ENCODE peak calls at places on chromosome 10, in six cellular contexts. B is H9, H is tibial artery, K is colonic mucosa, V is IMR-90, M is K562. W is an unnamed sample.

GRCh38 chr10:75430000-75430763 is 1.2 kb upstream of the LRMDA start:
- DNase-seq in B (no peak), H (peak; percentile 61), K (peak; percentile 73), V (no peak), M (peak; percentile 39), W (peak; percentile 70)

GRCh38 chr10:11672836-11673235 is 61.4 kb upstream of the USP6NL start:
- DNase-seq in B (no peak), H (no peak), K (no peak), V (no peak), M (no peak), W (no peak)

GRCh38 chr10:12605580-12606405 is 256.4 kb downstream of the CAMK1D start:
- DNase-seq in B (no peak), H (peak; percentile 83), K (peak; percentile 94), V (peak; percentile 60), M (no peak), W (no peak)

GRCh38 chr10:10094700-10095099 is 923.0 kb upstream of the CELF2 start:
- DNase-seq in B (no peak), H (no peak), K (no peak), V (peak; percentile 9), M (no peak), W (no peak)

GRCh38 chr10:102555781-102556328 is 52.1 kb downstream of the SUFU start:
- DNase-seq in B (no peak), H (no peak), K (no peak), V (peak; percentile 88), M (no peak), W (no peak)

GRCh38 chr10:116026315-116026714 is 246.7 kb downstream of the GFRA1 start:
- DNase-seq in B (peak; percentile 43), H (no peak), K (no peak), V (no peak), M (no peak), W (no peak)

GRCh38 chr10:21527634-21528451 is 2.4 kb upstream of the SKIDA1 start:
- DNase-seq in B (no peak), H (no peak), K (no peak), V (peak; percentile 57), M (no peak), W (no peak)

GRCh38 chr10:23439452-23439919 is 611 bp downstream of the OTUD1 start:
- DNase-seq in B (peak; percentile 33), H (no peak), K (no peak), V (no peak), M (peak; percentile 42), W (peak; percentile 8)

GRCh38 chr10:84908491-84908890 is 580.1 kb downstream of the CCSER2 start:
- DNase-seq in B (no peak), H (no peak), K (no peak), V (no peak), M (no peak), W (no peak)

GRCh38 chr10:5945561-5946418 is 31.6 kb downstream of the IL15RA start:
- DNase-seq in B (no peak), H (peak; percentile 72), K (peak; percentile 47), V (peak; percentile 97), M (no peak), W (no peak)

GRCh38 chr10:22992075-22992474 is 64.2 kb downstream of the ARMC3 start:
- DNase-seq in B (no peak), H (no peak), K (no peak), V (no peak), M (no peak), W (no peak)

GRCh38 chr10:21501109-21501508 is 24.4 kb downstream of the SKIDA1 start:
- DNase-seq in B (no peak), H (no peak), K (no peak), V (no peak), M (no peak), W (no peak)

GRCh38 chr10:49429458-49429857 is 33.6 kb upstream of the DRGX start:
- DNase-seq in B (no peak), H (no peak), K (no peak), V (no peak), M (no peak), W (no peak)

GRCh38 chr10:71077143-71077581 is 135.2 kb upstream of the UNC5B start:
- DNase-seq in B (peak; percentile 30), H (peak; percentile 19), K (no peak), V (no peak), M (no peak), W (peak; percentile 8)

GRCh38 chr10:92839191-92840085 is 8.9 kb upstream of the EXOC6 start:
- DNase-seq in B (peak; percentile 82), H (peak; percentile 33), K (peak; percentile 77), V (peak; percentile 91), M (peak; percentile 66), W (peak; percentile 74)

GRCh38 chr10:97666992-97667391 is 20.0 kb downstream of the AVPI1 start:
- DNase-seq in B (no peak), H (no peak), K (no peak), V (no peak), M (no peak), W (no peak)

GRCh38 chr10:120466006-120466405 is 9.0 kb downstream of the PLPP4 start:
- DNase-seq in B (no peak), H (no peak), K (no peak), V (no peak), M (no peak), W (no peak)

GRCh38 chr10:36688717-36689116 is 436.7 kb upstream of the ANKRD30A start:
- DNase-seq in B (no peak), H (no peak), K (no peak), V (no peak), M (no peak), W (no peak)

GRCh38 chr10:60189861-60190475 is 199.7 kb downstream of the ANK3 start:
- DNase-seq in B (no peak), H (no peak), K (no peak), V (no peak), M (no peak), W (no peak)

GRCh38 chr10:9296206-9296605 is 1241.7 kb downstream of the GATA3 start:
- DNase-seq in B (no peak), H (no peak), K (no peak), V (no peak), M (no peak), W (no peak)

GRCh38 chr10:116521424-116522305 is 24.1 kb upstream of the PNLIP start:
- DNase-seq in B (no peak), H (no peak), K (peak; percentile 32), V (peak; percentile 52), M (peak; percentile 28), W (peak; percentile 43)

GRCh38 chr10:57986422-57986821 is 281.3 kb downstream of the IPMK start:
- DNase-seq in B (no peak), H (no peak), K (no peak), V (no peak), M (no peak), W (no peak)

GRCh38 chr10:73779018-73779417 is 2.8 kb upstream of the CHCHD1 start:
- DNase-seq in B (no peak), H (no peak), K (no peak), V (no peak), M (no peak), W (no peak)

GRCh38 chr10:44280615-44281014 is 104.3 kb downstream of the CXCL12 start:
- DNase-seq in B (no peak), H (peak; percentile 64), K (no peak), V (no peak), M (no peak), W (no peak)

GRCh38 chr10:100183482-100183881 is 2.3 kb downstream of the ERLIN1 start:
- DNase-seq in B (no peak), H (no peak), K (peak; percentile 72), V (peak; percentile 10), M (no peak), W (no peak)

GRCh38 chr10:27450225-27450624 is 53.9 kb upstream of the RAB18 start:
- DNase-seq in B (no peak), H (no peak), K (no peak), V (no peak), M (no peak), W (no peak)

GRCh38 chr10:17744395-17744841 is 7.6 kb upstream of the TMEM236 start:
- DNase-seq in B (no peak), H (no peak), K (no peak), V (no peak), M (no peak), W (no peak)
- H3K27ac ChIP-seq in B (no peak overlapping the region), H (no peak overlapping the region), K (peak overlapping the region; percentile 40), V (no peak overlapping the region), M (no peak overlapping the region), W (no peak overlapping the region)

DNA sequence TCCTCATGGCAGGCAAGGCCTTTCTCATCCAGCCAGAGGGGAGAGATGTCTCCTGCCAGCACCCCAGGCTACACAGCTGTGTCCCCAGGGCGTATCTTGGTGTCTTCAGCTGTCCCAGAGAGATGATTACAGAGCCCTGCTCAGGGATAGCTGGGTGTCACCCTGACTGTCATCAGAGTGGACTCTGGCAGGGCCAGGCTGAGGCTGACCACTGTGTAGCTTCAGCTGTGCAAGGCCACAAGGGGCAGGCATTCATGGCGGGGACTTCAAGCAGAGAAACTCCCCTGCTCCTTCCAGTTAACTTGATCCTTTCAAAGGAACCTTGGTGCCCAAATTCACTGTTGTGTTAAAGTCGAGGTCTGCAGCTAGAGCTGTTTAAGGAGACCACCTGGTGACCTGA is 124.1 kb downstream of the RGS10 start:
- DNase-seq in B (no peak), H (no peak), K (no peak), V (no peak), M (no peak), W (no peak)
- TF ChIP-seq CTCF in B (no peak), H (no peak), K (no peak), V (no peak), M (no peak), W (no peak)

DNA sequence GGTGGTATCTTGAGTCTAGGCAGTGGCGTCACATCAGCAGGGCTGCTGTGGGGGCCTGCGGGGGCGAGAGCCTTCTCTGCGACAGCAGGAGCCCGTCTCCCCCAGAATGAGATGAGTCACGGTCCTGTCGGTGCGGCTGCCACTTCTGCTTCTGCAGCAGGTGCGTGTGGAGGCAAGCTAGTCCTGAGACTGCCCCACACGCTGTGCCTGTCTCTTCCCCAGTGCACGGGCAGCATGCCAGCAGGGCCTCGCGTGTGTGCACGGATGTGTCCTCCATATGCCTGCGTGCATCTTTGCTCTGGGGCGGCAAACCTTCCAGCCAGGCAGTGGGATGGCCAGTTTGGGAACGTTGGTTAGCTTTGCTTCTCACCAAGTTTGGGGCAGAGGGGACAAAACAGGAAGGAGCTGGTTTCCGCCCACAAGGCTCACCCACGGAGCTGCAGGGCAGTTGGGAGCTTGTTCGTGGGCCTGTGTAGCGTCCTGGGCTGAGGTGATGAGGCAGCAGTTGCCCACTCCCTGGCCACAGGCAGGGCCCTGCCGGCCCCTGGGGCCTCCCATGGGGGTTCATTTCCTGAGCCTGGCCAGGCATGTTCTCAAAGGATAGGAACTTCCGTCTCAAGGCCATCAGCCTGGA is 60.8 kb upstream of the PPIF start:
- DNase-seq in B (no peak), H (peak; percentile 77), K (peak; percentile 70), V (peak; percentile 29), M (peak; percentile 83), W (no peak)
- H3K27ac ChIP-seq in B (no peak overlapping the region), H (peak overlapping the region; percentile 1), K (peak overlapping the region; percentile 45), V (no peak overlapping the region), M (no peak overlapping the region), W (no peak overlapping the region)

DNA sequence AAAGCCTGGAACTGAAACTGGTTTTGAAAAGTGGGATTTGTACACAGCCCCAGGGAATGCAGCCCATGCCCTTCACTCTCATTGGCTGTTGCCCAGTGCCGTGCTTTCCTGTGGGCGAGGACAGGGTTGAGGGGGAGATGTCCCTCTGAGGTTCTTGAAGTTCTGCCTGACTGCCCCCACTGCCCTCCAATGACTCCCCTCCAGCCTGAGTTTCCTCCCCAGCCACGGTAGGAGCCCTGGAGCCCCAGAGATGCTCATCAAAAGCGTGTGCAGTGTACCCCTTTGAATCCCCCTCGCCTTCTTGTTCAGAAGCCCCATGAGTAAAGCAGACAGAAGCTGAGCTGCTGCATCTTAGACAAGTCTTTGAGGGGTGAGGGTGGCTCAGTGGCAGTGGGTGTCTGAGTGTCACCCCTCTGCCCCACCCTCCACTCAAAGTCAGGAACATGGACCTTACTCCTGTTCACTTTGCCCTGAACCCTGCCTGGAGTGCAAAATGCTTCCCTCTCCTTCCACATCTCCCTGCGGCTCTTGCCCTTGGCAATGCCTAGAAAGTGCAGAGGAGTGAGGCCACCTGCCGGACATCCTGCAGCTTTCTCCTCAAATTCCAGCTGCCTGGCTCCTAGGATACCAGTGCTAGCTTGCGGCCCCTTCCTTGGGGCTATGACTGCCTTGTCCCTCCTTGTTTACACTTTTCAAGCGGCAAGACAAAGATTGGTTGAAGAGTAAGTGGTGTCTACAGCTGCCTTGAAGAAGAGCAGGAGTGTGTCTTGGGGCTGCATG is 19.9 kb downstream of the FAM241B start:
- DNase-seq in B (peak; percentile 72), H (no peak), K (no peak), V (no peak), M (no peak), W (no peak)
- TF ChIP-seq CTCF in B (peak; percentile 53), H (no peak), K (no peak), V (no peak), M (peak; percentile 20), W (no peak)